ENCODE peak calls at places on chromosome 17, in four cellular contexts. B is mucosa of descending colon, E is cardiac fibroblast, M is choroid plexus epithelial cell. A is an unnamed sample.

GRCh38 chr17:2101448-2102257 is 46.8 kb downstream of the HIC1 start:
- DNase-seq in B (peak; percentile 97), E (no peak), M (peak; percentile 39), A (no peak)

GRCh38 chr17:56629450-56630187 is 36.1 kb downstream of the NOG start:
- DNase-seq in E (peak; percentile 2), M (peak; percentile 44), B (no peak), A (peak; percentile 4)

GRCh38 chr17:33038740-33039139 is 47.1 kb downstream of the SPACA3 start:
- DNase-seq in M (peak; percentile 24), B (peak; percentile 68), E (peak; percentile 49), A (peak; percentile 67)

GRCh38 chr17:77304746-77305473 is 164.1 kb downstream of the SEC14L1 start:
- DNase-seq in B (peak; percentile 71), E (no peak), M (peak; percentile 37), A (no peak)

GRCh38 chr17:57455063-57455914 is 199.0 kb downstream of the MSI2 start:
- DNase-seq in B (no peak), M (peak; percentile 87), E (peak; percentile 28), A (no peak)

GRCh38 chr17:81543756-81544155 is 8.4 kb downstream of the FAAP100 start:
- DNase-seq in E (no peak), M (no peak), B (no peak), A (no peak)

GRCh38 chr17:80649672-80650338 is 105.2 kb downstream of the RPTOR start:
- DNase-seq in B (peak; percentile 29), E (peak; percentile 97), M (peak; percentile 82), A (peak; percentile 96)

GRCh38 chr17:16377804-16378400 is 3.0 kb upstream of the UBB start:
- DNase-seq in E (peak; percentile 88), B (peak; percentile 49), M (peak; percentile 72), A (peak; percentile 78)

GRCh38 chr17:57408064-57408811 is 151.9 kb downstream of the MSI2 start:
- DNase-seq in E (no peak), B (peak; percentile 57), M (no peak), A (no peak)

GRCh38 chr17:29664743-29665479 is 42.2 kb upstream of the CORO6 start:
- DNase-seq in B (no peak), M (peak; percentile 63), E (peak; percentile 74), A (peak; percentile 53)

GRCh38 chr17:64357191-64357981 is 33.3 kb downstream of the PECAM1 start:
- DNase-seq in E (peak; percentile 99), M (peak; percentile 96), B (peak; percentile 40), A (peak; percentile 99)

GRCh38 chr17:19513897-19514488 is 19.7 kb upstream of the SLC47A1 start:
- DNase-seq in M (peak; percentile 78), B (peak; percentile 83), E (peak; percentile 78), A (peak; percentile 77)
- H3K4me3 ChIP-seq in M (no peak overlapping the region), B (no peak overlapping the region), E (no peak overlapping the region), A (no peak overlapping the region)

GRCh38 chr17:48834973-48835372 is 4.1 kb downstream of the CALCOCO2 start:
- DNase-seq in E (no peak), B (no peak), M (no peak), A (no peak)

GRCh38 chr17:48832491-48832890 is 1.7 kb downstream of the CALCOCO2 start:
- DNase-seq in E (no peak), B (no peak), M (no peak), A (no peak)

GRCh38 chr17:48835971-48836370 is 5.1 kb downstream of the CALCOCO2 start:
- DNase-seq in E (no peak), M (no peak), B (no peak), A (no peak)

GRCh38 chr17:48831549-48831883 is 681 bp downstream of the CALCOCO2 start:
- DNase-seq in E (no peak), B (no peak), M (no peak), A (no peak)

DNA sequence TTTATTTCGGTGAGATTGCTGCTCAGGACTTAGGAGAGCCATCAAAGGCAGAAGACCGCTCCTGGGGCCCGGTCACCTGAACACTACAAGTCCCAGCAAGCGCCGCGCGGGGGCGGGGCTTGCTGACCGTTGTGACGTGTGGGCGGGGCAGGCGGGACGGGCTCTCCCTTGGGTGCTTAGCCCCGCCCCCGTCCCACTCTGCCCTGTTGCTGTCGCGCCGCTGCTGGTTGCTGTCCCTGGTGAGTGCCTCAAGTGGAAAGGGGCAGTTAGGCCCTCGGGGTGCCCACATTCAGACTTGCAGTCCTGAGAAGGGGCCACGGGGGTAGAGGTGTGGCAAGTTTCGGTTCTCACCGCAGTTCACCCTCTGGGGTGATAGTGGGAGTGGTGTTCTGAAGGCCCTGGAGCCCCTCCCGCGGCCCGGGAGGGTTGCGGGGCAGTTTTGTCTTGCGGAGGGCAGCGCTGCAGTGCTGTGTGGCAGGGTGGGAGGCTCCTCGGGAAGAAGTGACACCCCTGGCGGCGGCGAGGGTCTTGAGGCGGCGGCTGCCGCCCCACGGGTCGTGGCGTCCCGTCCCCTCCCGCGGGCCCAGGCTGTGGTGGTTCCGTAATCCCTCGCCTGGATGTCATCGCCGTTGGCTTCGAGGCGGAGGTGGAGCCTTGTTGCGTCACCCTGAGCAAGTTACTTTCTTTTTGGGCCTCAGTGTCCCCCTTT is at the start of gene CALCOCO2:
- DNase-seq in B (peak; percentile 98), E (peak; percentile 93), M (peak; percentile 94), A (peak; percentile 91)
- TF ChIP-seq CTCF in B (no peak), E (no peak), M (no peak), A (no peak)

GRCh38 chr17:46123607-46124006 is 69.6 kb downstream of the KANSL1 start:
- DNase-seq in B (no peak), E (no peak), M (no peak), A (no peak)

GRCh38 chr17:46120078-46120477 is 73.2 kb downstream of the KANSL1 start:
- DNase-seq in M (no peak), E (no peak), B (no peak), A (no peak)

GRCh38 chr17:46121165-46121764 is 72.0 kb downstream of the KANSL1 start:
- DNase-seq in M (no peak), B (no peak), E (peak; percentile 35), A (peak; percentile 18)

GRCh38 chr17:46121841-46122485 is 71.3 kb downstream of the KANSL1 start:
- DNase-seq in M (no peak), E (no peak), B (no peak), A (no peak)

GRCh38 chr17:46122486-46122871 is 70.8 kb downstream of the KANSL1 start:
- DNase-seq in E (no peak), M (no peak), B (no peak), A (no peak)
- H3K4me3 ChIP-seq in E (no peak overlapping the region), M (no peak overlapping the region), B (no peak overlapping the region), A (no peak overlapping the region)

GRCh38 chr17:11269210-11269609 is 28.2 kb downstream of the SHISA6 start:
- DNase-seq in E (no peak), B (no peak), M (no peak), A (no peak)

GRCh38 chr17:11268176-11268575 is 27.2 kb downstream of the SHISA6 start:
- DNase-seq in E (no peak), B (no peak), M (no peak), A (no peak)

DNA sequence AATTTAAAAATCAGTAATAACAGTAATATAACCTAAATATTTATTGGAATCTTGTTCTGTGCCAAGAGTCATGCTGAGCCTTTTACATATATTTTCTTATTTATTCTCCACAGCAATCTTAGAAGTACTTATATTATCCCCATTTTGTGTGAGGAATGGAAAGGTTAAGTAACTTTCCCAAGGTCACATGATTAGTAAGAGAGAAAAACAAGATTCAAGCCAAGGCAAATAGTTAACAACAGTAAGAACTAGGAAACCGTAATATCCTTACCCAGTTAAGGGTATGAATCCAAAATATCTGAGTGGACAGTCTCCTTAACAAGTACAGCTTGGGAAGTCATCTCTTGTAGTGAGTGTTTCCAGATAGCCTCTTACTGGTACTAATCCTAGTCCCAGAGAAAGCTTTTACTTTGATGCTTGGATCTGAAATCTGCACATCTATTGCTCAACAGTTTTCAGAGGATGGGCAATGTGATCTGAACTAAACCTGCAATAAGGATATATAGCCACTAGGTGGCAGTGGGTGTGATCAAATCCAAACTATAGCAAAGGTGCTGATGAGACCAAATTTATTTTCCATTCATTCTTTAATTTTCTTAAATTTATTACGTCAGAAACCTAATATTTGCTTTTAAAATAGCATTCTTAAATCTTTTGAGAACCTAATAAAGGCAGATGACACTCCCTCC is 23.3 kb downstream of the SHISA6 start:
- DNase-seq in B (no peak), E (peak; percentile 2), M (no peak), A (no peak)
- TF ChIP-seq CTCF in B (peak; percentile 8), E (peak; percentile 17), M (no peak), A (peak; percentile 8)

GRCh38 chr17:12625092-12625491 is 40.6 kb upstream of the MYOCD start:
- DNase-seq in B (no peak), M (no peak), E (no peak), A (no peak)

GRCh38 chr17:12624221-12624620 is 41.5 kb upstream of the MYOCD start:
- DNase-seq in B (no peak), E (peak; percentile 57), M (peak; percentile 37), A (peak; percentile 8)

GRCh38 chr17:12627776-12628491 is 37.8 kb upstream of the MYOCD start:
- DNase-seq in B (no peak), E (peak; percentile 82), M (peak; percentile 90), A (peak; percentile 51)

GRCh38 chr17:12623220-12623848 is 42.4 kb upstream of the MYOCD start:
- DNase-seq in M (no peak), E (no peak), B (no peak), A (no peak)

GRCh38 chr17:12627177-12627629 is 38.5 kb upstream of the MYOCD start:
- DNase-seq in B (no peak), M (peak; percentile 98), E (peak; percentile 98), A (peak; percentile 82)
- H3K4me3 ChIP-seq in B (no peak overlapping the region), M (no peak overlapping the region), E (no peak overlapping the region), A (no peak overlapping the region)

GRCh38 chr17:42613699-42614295 is 4.3 kb downstream of the TUBG1 start:
- DNase-seq in E (no peak), B (no peak), M (no peak), A (no peak)

GRCh38 chr17:42617956-42618431 is 8.5 kb downstream of the TUBG1 start:
- DNase-seq in E (no peak), B (no peak), M (no peak), A (no peak)

GRCh38 chr17:42623732-42624596 is 14.5 kb downstream of the TUBG1 start:
- DNase-seq in B (peak; percentile 50), M (peak; percentile 17), E (peak; percentile 46), A (peak; percentile 30)

GRCh38 chr17:42618442-42619150 is 9.1 kb downstream of the TUBG1 start:
- DNase-seq in M (peak; percentile 26), B (peak; percentile 62), E (no peak), A (no peak)
- TF ChIP-seq CTCF in M (peak; percentile 27), B (peak; percentile 13), E (no peak), A (no peak)